ENCODE peak calls at places on chromosome 21, in ten cellular contexts. Y, B, A, S, J, I, M, F, X and W are unnamed samples.

GRCh38 chr21:21664871-21665270 is 666.7 kb downstream of the NCAM2 start:
- DNase-seq in Y (no peak), X (no peak), F (no peak), S (no peak), A (no peak), B (no peak), J (no peak), I (no peak), M (peak), W (no peak)

GRCh38 chr21:33334824-33335223 is 10.1 kb downstream of the IFNAR1 start:
- DNase-seq in M (no peak), B (no peak), I (no peak), X (no peak), F (no peak), S (no peak), A (no peak), Y (no peak), J (no peak), W (no peak)

GRCh38 chr21:8989261-8989882 is 1532.0 kb upstream of the TPTE start:
- DNase-seq in Y (peak), F (no peak), M (peak), X (no peak), J (no peak), A (no peak), I (no peak), S (peak), B (no peak), W (no peak)

GRCh38 chr21:43639470-43640178 is 19.7 kb downstream of the HSF2BP start:
- DNase-seq in F (no peak), X (no peak), A (no peak), I (no peak), Y (peak), B (no peak), S (no peak), M (peak), J (no peak), W (peak)

GRCh38 chr21:36396314-36396713 is 11.1 kb downstream of the CHAF1B start:
- DNase-seq in B (no peak), X (no peak), Y (no peak), I (no peak), M (no peak), S (no peak), F (no peak), J (no peak), A (no peak), W (no peak)

GRCh38 chr21:42262826-42263225 is 43.9 kb downstream of the ABCG1 start:
- DNase-seq in X (no peak), I (no peak), J (no peak), A (no peak), B (no peak), M (peak), Y (peak), F (no peak), S (no peak), W (no peak)

GRCh38 chr21:35156293-35156976 is 107.3 kb upstream of the RUNX1 start:
- DNase-seq in I (no peak), B (no peak), A (no peak), Y (peak), S (no peak), X (no peak), M (no peak), J (no peak), F (no peak), W (no peak)

GRCh38 chr21:34818663-34819158 is 149.9 kb downstream of the CLIC6 start:
- DNase-seq in X (no peak), M (no peak), I (no peak), S (no peak), Y (no peak), F (no peak), A (no peak), J (no peak), B (no peak), W (no peak)

GRCh38 chr21:15252437-15252836 is 187.6 kb upstream of the NRIP1 start:
- DNase-seq in S (no peak), J (no peak), F (no peak), A (no peak), B (no peak), I (no peak), X (no peak), Y (no peak), M (no peak), W (no peak)

GRCh38 chr21:35337573-35337972 is 288.5 kb upstream of the RUNX1 start:
- DNase-seq in F (no peak), S (no peak), X (no peak), A (no peak), Y (no peak), J (no peak), I (no peak), M (no peak), B (no peak), W (no peak)

GRCh38 chr21:23887709-23888303 is 1719.5 kb downstream of the MRPL39 start:
- DNase-seq in I (no peak), X (no peak), A (no peak), F (no peak), Y (no peak), S (no peak), B (no peak), J (peak), M (no peak), W (no peak)

GRCh38 chr21:29793712-29794111 is 146.1 kb downstream of the GRIK1 start:
- DNase-seq in X (no peak), Y (no peak), A (no peak), B (no peak), F (no peak), M (no peak), J (no peak), S (no peak), I (no peak), W (no peak)

GRCh38 chr21:15061747-15062146 is 3.1 kb downstream of the NRIP1 start:
- DNase-seq in Y (no peak), J (no peak), M (no peak), I (no peak), B (no peak), S (no peak), F (no peak), X (no peak), A (no peak), W (no peak)

GRCh38 chr21:41359289-41359688 is 2.5 kb upstream of the MX2 start:
- DNase-seq in A (peak), M (no peak), F (no peak), Y (no peak), B (no peak), J (no peak), S (no peak), X (no peak), I (peak), W (no peak)

GRCh38 chr21:29499734-29500343 is 201.1 kb downstream of the BACH1 start:
- DNase-seq in I (peak), J (peak), B (no peak), S (no peak), Y (peak), F (no peak), A (no peak), M (peak), X (peak), W (peak)

GRCh38 chr21:36450511-36450910 is 29.4 kb downstream of the CLDN14 start:
- DNase-seq in M (peak), B (no peak), X (no peak), F (no peak), J (no peak), S (no peak), I (no peak), Y (no peak), A (no peak), W (no peak)

GRCh38 chr21:36635991-36636390 is 62.9 kb upstream of the SIM2 start:
- DNase-seq in X (no peak), I (no peak), Y (no peak), F (no peak), M (no peak), B (no peak), J (no peak), S (no peak), A (no peak), W (no peak)

GRCh38 chr21:16863541-16863940 is 649.3 kb upstream of the CXADR start:
- DNase-seq in J (no peak), B (no peak), Y (no peak), S (no peak), F (no peak), I (no peak), X (no peak), M (no peak), A (no peak), W (no peak)

GRCh38 chr21:44854664-44855446 is 18.6 kb downstream of the PTTG1IP start:
- DNase-seq in A (no peak), S (no peak), I (no peak), F (no peak), M (no peak), J (no peak), B (peak), Y (no peak), X (no peak), W (no peak)

GRCh38 chr21:36859744-36860501 is 106.5 kb downstream of the HLCS start:
- DNase-seq in A (no peak), S (no peak), B (no peak), F (peak), M (peak), J (peak), Y (peak), X (peak), I (peak), W (peak)

GRCh38 chr21:33268392-33268735 is 2.2 kb downstream of the IL10RB start:
- DNase-seq in A (no peak), M (no peak), B (no peak), I (no peak), S (no peak), F (no peak), Y (no peak), J (no peak), X (no peak), W (no peak)

GRCh38 chr21:45902292-45902995 is 79.1 kb upstream of the COL6A1 start:
- DNase-seq in I (no peak), J (no peak), X (no peak), Y (no peak), F (no peak), A (no peak), M (no peak), S (no peak), B (no peak), W (no peak)

GRCh38 chr21:45219517-45219916 is 68.2 kb downstream of the POFUT2 start:
- DNase-seq in F (no peak), M (peak), B (no peak), Y (no peak), S (no peak), J (no peak), I (no peak), A (peak), X (no peak), W (no peak)

GRCh38 chr21:37266515-37267221 is 466 bp downstream of the VPS26C start:
- DNase-seq in A (no peak), X (peak), I (peak), F (no peak), Y (peak), B (peak), M (peak), J (no peak), S (no peak), W (no peak)

GRCh38 chr21:45380566-45380965 is 24.4 kb upstream of the COL18A1 start:
- DNase-seq in A (no peak), M (no peak), Y (no peak), B (no peak), X (no peak), I (peak), F (no peak), S (no peak), J (no peak), W (no peak)

GRCh38 chr21:34661848-34662247 is 6.9 kb upstream of the CLIC6 start:
- DNase-seq in Y (no peak), I (no peak), J (no peak), M (no peak), S (no peak), A (no peak), F (no peak), B (no peak), X (no peak), W (no peak)

GRCh38 chr21:32096411-32096810 is 182.4 kb downstream of the MIS18A start:
- DNase-seq in X (peak), M (peak), I (peak), Y (peak), J (peak), S (no peak), F (no peak), B (no peak), A (no peak), W (peak)

GRCh38 chr21:43718872-43719747 is at the start of gene PDXK:
- DNase-seq in B (peak), X (peak), J (peak), Y (peak), M (peak), F (peak), S (peak), A (peak), I (peak), W (peak)

GRCh38 chr21:42003051-42003461 is 7.1 kb downstream of the ZBTB21 start:
- DNase-seq in J (peak), Y (no peak), I (no peak), B (no peak), S (peak), A (no peak), F (no peak), M (peak), X (no peak), W (no peak)

GRCh38 chr21:42692688-42693087 is 39.3 kb downstream of the PDE9A start:
- DNase-seq in F (no peak), Y (no peak), B (no peak), M (no peak), S (no peak), A (no peak), X (no peak), I (no peak), J (no peak), W (no peak)

GRCh38 chr21:16241021-16241420 is 511.2 kb downstream of the USP25 start:
- DNase-seq in X (no peak), S (no peak), J (no peak), A (no peak), F (no peak), I (no peak), B (no peak), Y (no peak), M (no peak), W (no peak)

GRCh38 chr21:45276620-45277019 is 11.1 kb downstream of the POFUT2 start:
- DNase-seq in M (no peak), F (peak), Y (no peak), B (no peak), A (no peak), J (no peak), I (peak), S (no peak), X (no peak), W (no peak)

GRCh38 chr21:26546698-26547097 is 26.4 kb downstream of the CYYR1 start:
- DNase-seq in J (no peak), X (no peak), Y (no peak), A (no peak), F (no peak), M (no peak), S (no peak), B (no peak), I (no peak), W (no peak)